ENCODE peak calls at places on chromosomes 4 and X, in four cellular contexts. One of them, this sample, is unnamed.

GRCh38 chr4:109332926-109333464 is 30.5 kb upstream of the COL25A1 start:
- DNase-seq in tibial nerve: no peak
- DNase-seq in endodermal cell: peak; percentile 88
- DNase-seq in brain microvascular endothelial cell: no peak
- DNase-seq in this sample: no peak

GRCh38 chr4:8747896-8748575 is 123.6 kb downstream of the HMX1 start:
- DNase-seq in tibial nerve: peak; percentile 1
- DNase-seq in endodermal cell: peak; percentile 33
- DNase-seq in brain microvascular endothelial cell: no peak
- DNase-seq in this sample: peak; percentile 63

GRCh38 chr4:6854098-6854744 is 55.4 kb upstream of the TBC1D14 start:
- DNase-seq in tibial nerve: no peak
- DNase-seq in endodermal cell: no peak
- DNase-seq in brain microvascular endothelial cell: no peak
- DNase-seq in this sample: no peak

GRCh38 chrX:123860983-123861382 is 1.1 kb downstream of the XIAP start:
- DNase-seq in tibial nerve: no peak
- DNase-seq in endodermal cell: no peak
- DNase-seq in brain microvascular endothelial cell: peak; percentile 4
- DNase-seq in this sample: no peak

GRCh38 chr4:26185436-26185835 is 135.4 kb upstream of the RBPJ start:
- DNase-seq in tibial nerve: no peak
- DNase-seq in endodermal cell: no peak
- DNase-seq in brain microvascular endothelial cell: no peak
- DNase-seq in this sample: no peak

GRCh38 chr4:179695175-179695574 is 2252.9 kb upstream of the AGA start:
- DNase-seq in tibial nerve: no peak
- DNase-seq in endodermal cell: no peak
- DNase-seq in brain microvascular endothelial cell: peak; percentile 80
- DNase-seq in this sample: no peak

GRCh38 chr4:119841361-119841760 is 212.8 kb upstream of the PDE5A start:
- DNase-seq in tibial nerve: no peak
- DNase-seq in endodermal cell: no peak
- DNase-seq in brain microvascular endothelial cell: peak; percentile 22
- DNase-seq in this sample: no peak

GRCh38 chrX:43328358-43328946 is 327.6 kb upstream of the MAOA start:
- DNase-seq in tibial nerve: no peak
- DNase-seq in endodermal cell: no peak
- DNase-seq in brain microvascular endothelial cell: no peak
- DNase-seq in this sample: no peak

GRCh38 chr4:47553329-47554125 is 68.5 kb downstream of the ATP10D start:
- DNase-seq in tibial nerve: no peak
- DNase-seq in endodermal cell: no peak
- DNase-seq in brain microvascular endothelial cell: no peak
- DNase-seq in this sample: no peak

GRCh38 chr4:5144384-5144783 is 93.1 kb downstream of the STK32B start:
- DNase-seq in tibial nerve: no peak
- DNase-seq in endodermal cell: no peak
- DNase-seq in brain microvascular endothelial cell: no peak
- DNase-seq in this sample: no peak

GRCh38 chr4:140790171-140790570 is 34.0 kb upstream of the TBC1D9 start:
- DNase-seq in tibial nerve: no peak
- DNase-seq in endodermal cell: no peak
- DNase-seq in brain microvascular endothelial cell: no peak
- DNase-seq in this sample: no peak

GRCh38 chr4:74426101-74426500 is 18.8 kb upstream of the AREG start:
- DNase-seq in tibial nerve: no peak
- DNase-seq in endodermal cell: no peak
- DNase-seq in brain microvascular endothelial cell: peak; percentile 92
- DNase-seq in this sample: no peak

GRCh38 chrX:118062817-118063615 is 53.6 kb downstream of the KLHL13 start:
- DNase-seq in tibial nerve: no peak
- DNase-seq in endodermal cell: no peak
- DNase-seq in brain microvascular endothelial cell: no peak
- DNase-seq in this sample: no peak

GRCh38 chr4:66691101-66691500 is 854.2 kb downstream of the CENPC start:
- DNase-seq in tibial nerve: no peak
- DNase-seq in endodermal cell: peak; percentile 45
- DNase-seq in brain microvascular endothelial cell: no peak
- DNase-seq in this sample: no peak

GRCh38 chrX:21683910-21684309 is 25.8 kb upstream of the KLHL34 start:
- DNase-seq in tibial nerve: no peak
- DNase-seq in endodermal cell: no peak
- DNase-seq in brain microvascular endothelial cell: no peak
- DNase-seq in this sample: no peak

GRCh38 chr4:3498407-3498806 is 33.8 kb downstream of the LRPAP1 start:
- DNase-seq in tibial nerve: no peak
- DNase-seq in endodermal cell: no peak
- DNase-seq in brain microvascular endothelial cell: no peak
- DNase-seq in this sample: no peak

GRCh38 chr4:80179637-80180161 is 17.6 kb upstream of the PRDM8 start:
- DNase-seq in tibial nerve: no peak
- DNase-seq in endodermal cell: no peak
- DNase-seq in brain microvascular endothelial cell: no peak
- DNase-seq in this sample: no peak

GRCh38 chr4:25943312-25943711 is 29.3 kb downstream of the SMIM20 start:
- DNase-seq in tibial nerve: no peak
- DNase-seq in endodermal cell: no peak
- DNase-seq in brain microvascular endothelial cell: no peak
- DNase-seq in this sample: no peak

GRCh38 chr4:52711834-52712171 is 39.4 kb downstream of the ERVMER34-1 start:
- DNase-seq in tibial nerve: no peak
- DNase-seq in endodermal cell: no peak
- DNase-seq in brain microvascular endothelial cell: no peak
- DNase-seq in this sample: no peak

GRCh38 chrX:136168929-136169735 is 21.8 kb downstream of the FHL1 start:
- DNase-seq in tibial nerve: no peak
- DNase-seq in endodermal cell: peak; percentile 79
- DNase-seq in brain microvascular endothelial cell: peak; percentile 87
- DNase-seq in this sample: peak; percentile 88

GRCh38 chrX:2723316-2723879 is 28.4 kb upstream of the XG start:
- DNase-seq in tibial nerve: no peak
- DNase-seq in endodermal cell: no peak
- DNase-seq in brain microvascular endothelial cell: no peak
- DNase-seq in this sample: no peak

GRCh38 chr4:108345862-108346530 is 177.3 kb upstream of the LEF1 start:
- DNase-seq in tibial nerve: no peak
- DNase-seq in endodermal cell: no peak
- DNase-seq in brain microvascular endothelial cell: peak; percentile 45
- DNase-seq in this sample: no peak

GRCh38 chr4:142846729-142847606 is 867 bp upstream of the INPP4B start:
- DNase-seq in tibial nerve: no peak
- DNase-seq in endodermal cell: peak; percentile 85
- DNase-seq in brain microvascular endothelial cell: no peak
- DNase-seq in this sample: no peak

GRCh38 chr4:158015241-158015640 is 157.6 kb downstream of the GASK1B start:
- DNase-seq in tibial nerve: no peak
- DNase-seq in endodermal cell: no peak
- DNase-seq in brain microvascular endothelial cell: peak; percentile 73
- DNase-seq in this sample: no peak

GRCh38 chrX:10103023-10103422 is 53.8 kb upstream of the CLCN4 start:
- DNase-seq in tibial nerve: no peak
- DNase-seq in endodermal cell: no peak
- DNase-seq in brain microvascular endothelial cell: peak; percentile 87
- DNase-seq in this sample: no peak

GRCh38 chrX:1480082-1480785 is 27.5 kb upstream of the ASMTL start:
- DNase-seq in tibial nerve: no peak
- DNase-seq in endodermal cell: no peak
- DNase-seq in brain microvascular endothelial cell: no peak
- DNase-seq in this sample: peak; percentile 33

GRCh38 chr4:18192901-18193300 is 171.3 kb upstream of the LCORL start:
- DNase-seq in tibial nerve: no peak
- DNase-seq in endodermal cell: no peak
- DNase-seq in brain microvascular endothelial cell: no peak
- DNase-seq in this sample: no peak

GRCh38 chr4:25879991-25880641 is 17.3 kb upstream of the SEL1L3 start:
- DNase-seq in tibial nerve: no peak
- DNase-seq in endodermal cell: no peak
- DNase-seq in brain microvascular endothelial cell: no peak
- DNase-seq in this sample: no peak

GRCh38 chr4:82371398-82371972 is 2.3 kb downstream of the HNRNPD start:
- DNase-seq in tibial nerve: no peak
- DNase-seq in endodermal cell: no peak
- DNase-seq in brain microvascular endothelial cell: no peak
- DNase-seq in this sample: no peak

GRCh38 chrX:24693453-24694202 is at the start of gene POLA1:
- DNase-seq in tibial nerve: peak; percentile 78
- DNase-seq in endodermal cell: peak; percentile 100
- DNase-seq in brain microvascular endothelial cell: peak; percentile 94
- DNase-seq in this sample: peak; percentile 96

GRCh38 chr4:154998773-154999172 is 209.7 kb upstream of the NPY2R start:
- DNase-seq in tibial nerve: no peak
- DNase-seq in endodermal cell: no peak
- DNase-seq in brain microvascular endothelial cell: no peak
- DNase-seq in this sample: no peak

GRCh38 chr4:155001229-155001628 is 207.2 kb upstream of the NPY2R start:
- DNase-seq in tibial nerve: no peak
- DNase-seq in endodermal cell: no peak
- DNase-seq in brain microvascular endothelial cell: no peak
- DNase-seq in this sample: no peak

GRCh38 chr4:154999950-155000578 is 208.4 kb upstream of the NPY2R start:
- DNase-seq in tibial nerve: no peak
- DNase-seq in endodermal cell: no peak
- DNase-seq in brain microvascular endothelial cell: no peak
- DNase-seq in this sample: no peak

GRCh38 chr4:154998284-154998683 is 210.2 kb upstream of the NPY2R start:
- DNase-seq in tibial nerve: no peak
- DNase-seq in endodermal cell: no peak
- DNase-seq in brain microvascular endothelial cell: peak; percentile 50
- DNase-seq in this sample: no peak
- H3K4me3 ChIP-seq in tibial nerve: no peak overlapping the region
- H3K4me3 ChIP-seq in endodermal cell: no peak overlapping the region
- H3K4me3 ChIP-seq in brain microvascular endothelial cell: no peak overlapping the region
- H3K4me3 ChIP-seq in this sample: no peak overlapping the region

DNA sequence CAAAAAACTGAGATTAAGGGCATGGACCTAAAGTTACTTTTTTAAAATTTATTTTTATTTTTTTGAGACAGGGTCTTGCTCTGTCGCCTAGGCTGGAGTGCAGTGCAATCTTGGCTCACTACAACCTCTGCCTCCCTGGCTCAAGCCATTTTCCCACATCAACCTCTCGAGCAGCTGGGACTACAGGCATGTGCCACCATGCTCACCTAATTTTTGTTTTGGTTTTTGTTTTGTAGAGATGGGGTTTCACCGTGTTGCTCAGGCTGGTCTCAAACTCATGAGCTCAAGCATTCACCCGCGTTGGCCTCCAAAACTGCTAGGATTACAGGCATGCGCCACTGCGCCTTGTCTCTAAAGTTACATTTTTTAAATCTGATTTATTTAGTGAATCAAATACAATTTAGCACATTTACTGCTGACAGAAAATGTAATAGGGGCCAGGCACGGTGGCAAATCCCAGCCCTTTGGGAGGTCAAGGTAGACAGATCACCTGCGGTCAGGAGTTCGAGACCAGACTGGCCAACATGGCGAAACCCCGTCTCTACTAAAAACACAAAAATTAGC is 38.3 kb downstream of the GUCY1A1 start:
- DNase-seq in tibial nerve: no peak
- DNase-seq in endodermal cell: no peak
- DNase-seq in brain microvascular endothelial cell: no peak
- DNase-seq in this sample: no peak
- H3K27ac ChIP-seq in tibial nerve: no peak overlapping the region
- H3K27ac ChIP-seq in endodermal cell: no peak overlapping the region
- H3K27ac ChIP-seq in brain microvascular endothelial cell: no peak overlapping the region
- H3K27ac ChIP-seq in this sample: peak overlapping the region; percentile 31

DNA sequence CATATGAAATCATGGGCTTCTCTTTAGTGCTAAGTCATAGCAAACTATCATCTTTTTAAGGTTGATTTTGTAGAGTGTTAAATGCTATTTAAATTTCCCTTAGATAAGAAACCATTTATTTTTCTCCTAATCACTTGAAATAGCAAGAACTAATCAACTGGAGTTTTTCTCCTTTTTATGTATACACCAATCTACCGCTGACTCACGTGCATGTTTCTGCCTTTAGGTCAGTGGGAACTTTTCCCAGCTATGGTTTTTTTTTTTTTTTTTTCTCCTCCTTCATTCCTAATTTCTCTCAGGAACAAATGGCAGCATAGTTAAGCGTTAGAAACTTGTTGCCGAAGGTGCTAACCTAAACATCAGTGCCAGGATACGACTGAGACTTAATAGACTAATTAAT is 176.4 kb downstream of the BMPR1B start:
- DNase-seq in tibial nerve: no peak
- DNase-seq in endodermal cell: no peak
- DNase-seq in brain microvascular endothelial cell: peak; percentile 5
- DNase-seq in this sample: no peak
- TF ChIP-seq CTCF in tibial nerve: no peak
- TF ChIP-seq CTCF in endodermal cell: no peak
- TF ChIP-seq CTCF in brain microvascular endothelial cell: no peak
- TF ChIP-seq CTCF in this sample: no peak

GRCh38 chrX:139204576-139204902 is 326.0 kb upstream of the F9 start:
- DNase-seq in tibial nerve: no peak
- DNase-seq in endodermal cell: no peak
- DNase-seq in brain microvascular endothelial cell: no peak
- DNase-seq in this sample: no peak
- H3K4me3 ChIP-seq in tibial nerve: peak overlapping the region; percentile 33
- H3K4me3 ChIP-seq in endodermal cell: peak overlapping the region; percentile 81
- H3K4me3 ChIP-seq in brain microvascular endothelial cell: peak overlapping the region; percentile 43
- H3K4me3 ChIP-seq in this sample: peak overlapping the region; percentile 69

GRCh38 chrX:148574247-148574973 is 74.0 kb downstream of the AFF2 start:
- DNase-seq in tibial nerve: no peak
- DNase-seq in endodermal cell: no peak
- DNase-seq in brain microvascular endothelial cell: no peak
- DNase-seq in this sample: no peak
- H3K27ac ChIP-seq in tibial nerve: no peak overlapping the region
- H3K27ac ChIP-seq in endodermal cell: no peak overlapping the region
- H3K27ac ChIP-seq in brain microvascular endothelial cell: no peak overlapping the region
- H3K27ac ChIP-seq in this sample: no peak overlapping the region

DNA sequence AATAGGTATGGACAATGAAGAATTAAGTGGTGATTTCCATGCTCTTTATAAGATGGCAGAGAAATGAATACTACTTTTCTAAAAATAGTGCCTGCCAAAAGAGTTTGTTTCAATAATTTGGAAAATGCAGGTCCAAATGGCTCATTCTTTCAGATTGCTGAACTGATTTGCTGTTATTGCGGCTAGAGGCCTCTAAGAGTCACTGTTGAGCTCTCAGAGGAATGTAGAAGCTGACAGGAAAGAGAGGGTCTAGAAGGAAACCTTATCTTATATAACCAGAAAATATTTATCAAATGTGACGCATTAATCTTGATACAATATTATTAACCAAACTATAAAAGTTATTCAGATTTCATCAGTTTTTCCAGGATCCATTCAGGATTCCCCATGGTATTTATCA is 65.7 kb upstream of the PAGE1 start:
- DNase-seq in tibial nerve: no peak
- DNase-seq in endodermal cell: no peak
- DNase-seq in brain microvascular endothelial cell: no peak
- DNase-seq in this sample: no peak
- TF ChIP-seq CTCF in tibial nerve: peak; percentile 11
- TF ChIP-seq CTCF in endodermal cell: peak; percentile 67
- TF ChIP-seq CTCF in brain microvascular endothelial cell: peak; percentile 57
- TF ChIP-seq CTCF in this sample: no peak

GRCh38 chrX:93673056-93673868 is at the start of gene NAP1L3:
- DNase-seq in tibial nerve: peak; percentile 14
- DNase-seq in endodermal cell: peak; percentile 95
- DNase-seq in brain microvascular endothelial cell: peak; percentile 9
- DNase-seq in this sample: peak; percentile 78
- H3K4me3 ChIP-seq in tibial nerve: peak within 1 kb of the TSS; percentile 37
- H3K4me3 ChIP-seq in endodermal cell: peak within 1 kb of the TSS; percentile 86
- H3K4me3 ChIP-seq in brain microvascular endothelial cell: peak within 1 kb of the TSS; percentile 59
- H3K4me3 ChIP-seq in this sample: peak within 1 kb of the TSS; percentile 71

GRCh38 chr4:31896349-31896748 is 1176.2 kb downstream of the PCDH7 start:
- DNase-seq in tibial nerve: no peak
- DNase-seq in endodermal cell: no peak
- DNase-seq in brain microvascular endothelial cell: no peak
- DNase-seq in this sample: no peak
- H3K27ac ChIP-seq in tibial nerve: no peak overlapping the region
- H3K27ac ChIP-seq in endodermal cell: no peak overlapping the region
- H3K27ac ChIP-seq in brain microvascular endothelial cell: no peak overlapping the region
- H3K27ac ChIP-seq in this sample: no peak overlapping the region